ENCODE peak calls at places on chromosomes 12 and 14, in five cellular contexts. W is upper lobe of left lung, U is sigmoid colon, T is stomach, G is A549. K is an unnamed sample. For H3K4me1, the result is how much of the 10 kb centered on the place peaks cover.

GRCh38 chr14:53793790-53794560 is 162.7 kb downstream of the BMP4 start:
- DNase-seq in W (no peak), U (peak), T (no peak), G (no peak), K (no peak)

GRCh38 chr12:232731-233614 is 19.0 kb upstream of the SLC6A12 start:
- DNase-seq in W (no peak), U (no peak), T (peak), G (no peak), K (no peak)

GRCh38 chr12:104742551-104742961 is 215.5 kb downstream of the SLC41A2 start:
- DNase-seq in W (no peak), U (no peak), T (peak), G (no peak), K (no peak)

GRCh38 chr12:40436564-40436963 is 211.8 kb downstream of the LRRK2 start:
- DNase-seq in W (no peak), U (no peak), T (no peak), G (no peak), K (no peak)

GRCh38 chr14:36408388-36408787 is 88.0 kb upstream of the MBIP start:
- DNase-seq in W (no peak), U (no peak), T (no peak), G (no peak), K (no peak)

GRCh38 chr14:106691601-106692291 is 1165.4 kb downstream of the TMEM121 start:
- DNase-seq in W (peak), U (no peak), T (peak), G (no peak), K (peak)

GRCh38 chr12:101891462-101891971 is 14.1 kb downstream of the DRAM1 start:
- DNase-seq in W (no peak), U (peak), T (peak), G (no peak), K (no peak)

GRCh38 chr12:38392584-38393144 is 76.1 kb downstream of the ALG10B start:
- DNase-seq in W (no peak), U (no peak), T (no peak), G (no peak), K (no peak)

GRCh38 chr14:93041002-93041401 is 74.7 kb downstream of the ITPK1 start:
- DNase-seq in W (no peak), U (no peak), T (no peak), G (no peak), K (no peak)

GRCh38 chr12:52847335-52848102 is 1.3 kb downstream of the KRT78 start:
- DNase-seq in W (no peak), U (no peak), T (peak), G (no peak), K (no peak)

GRCh38 chr12:6936642-6937480 is 6.8 kb upstream of the RNU7-1 start:
- DNase-seq in W (peak), U (no peak), T (no peak), G (no peak), K (peak)

GRCh38 chr14:69023035-69023434 is 43.9 kb upstream of the ACTN1 start:
- DNase-seq in W (no peak), U (no peak), T (no peak), G (no peak), K (no peak)

GRCh38 chr12:27509032-27509431 is 15.0 kb upstream of the PPFIBP1 start:
- DNase-seq in W (no peak), U (no peak), T (no peak), G (no peak), K (no peak)

GRCh38 chr12:28869197-28869596 is 279.9 kb upstream of the FAR2 start:
- DNase-seq in W (no peak), U (no peak), T (no peak), G (no peak), K (no peak)

GRCh38 chr12:97277030-97277429 is 185.6 kb upstream of the RMST start:
- DNase-seq in W (no peak), U (no peak), T (no peak), G (no peak), K (no peak)

GRCh38 chr14:96614528-96614927 is 112.3 kb downstream of the PAPOLA start:
- DNase-seq in W (peak), U (no peak), T (no peak), G (no peak), K (no peak)

GRCh38 chr12:111557271-111558106 is 41.6 kb downstream of the ATXN2 start:
- DNase-seq in W (no peak), U (no peak), T (no peak), G (no peak), K (no peak)

GRCh38 chr14:60214415-60215126 is 34.5 kb upstream of the PPM1A start:
- DNase-seq in W (no peak), U (no peak), T (no peak), G (no peak), K (no peak)
- H3K27ac ChIP-seq in W (no peak), U (peak), T (no peak), G (no peak), K (no peak)

DNA sequence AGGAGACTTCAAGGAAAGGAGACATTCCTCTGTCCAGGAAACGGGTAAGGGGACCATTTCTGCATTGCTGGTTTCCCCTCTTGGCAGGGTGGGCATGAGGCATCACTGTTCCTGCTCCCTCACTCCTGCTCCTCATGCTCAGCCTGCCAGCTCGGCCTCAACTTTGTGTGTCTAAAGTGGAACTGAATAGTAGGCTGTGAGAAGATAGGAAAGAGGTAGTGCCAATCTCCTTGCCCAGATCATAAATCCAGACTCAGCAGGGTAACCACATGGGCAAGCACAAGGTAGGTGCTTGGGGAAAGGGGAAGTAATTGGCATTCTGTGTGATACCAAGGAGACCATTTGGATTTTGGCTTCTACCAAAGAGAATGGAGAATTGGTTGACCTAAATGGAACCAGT is 2.6 kb downstream of the LTB4R start:
- DNase-seq in W (no peak), U (no peak), T (no peak), G (no peak), K (no peak)
- H3K4me1 ChIP-seq in W (half or more), U (under half), T (half or more), G (under half), K (under half)

GRCh38 chr14:61553730-61554641 is 141.3 kb upstream of the HIF1A start:
- DNase-seq in W (no peak), U (no peak), T (no peak), G (peak), K (no peak)
- TF ChIP-seq EP300 in W (no peak), U (no peak), T (no peak), G (peak), K (no peak)

DNA sequence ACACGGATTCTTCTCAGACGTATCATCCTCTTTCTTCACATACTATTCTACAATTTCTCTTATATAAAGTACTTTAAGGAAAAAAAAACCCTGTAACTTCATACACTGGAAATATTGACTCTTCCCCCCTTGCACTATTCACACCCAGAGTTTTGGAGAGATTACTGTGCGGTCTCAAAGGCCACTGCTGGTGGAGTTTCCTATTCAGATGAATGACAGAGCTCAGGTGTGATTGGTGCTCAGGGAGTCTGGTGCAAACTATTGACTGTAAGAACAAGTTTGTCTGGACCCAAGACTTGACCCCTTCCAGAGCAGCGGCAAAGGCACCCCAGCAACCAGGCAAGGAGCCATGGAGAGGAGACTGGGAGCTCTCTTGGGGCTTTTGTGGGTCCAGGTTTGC is 187.5 kb upstream of the OR4E1 start:
- DNase-seq in W (no peak), U (no peak), T (no peak), G (no peak), K (no peak)
- H3K27ac ChIP-seq in W (no peak), U (no peak), T (no peak), G (no peak), K (no peak)

DNA sequence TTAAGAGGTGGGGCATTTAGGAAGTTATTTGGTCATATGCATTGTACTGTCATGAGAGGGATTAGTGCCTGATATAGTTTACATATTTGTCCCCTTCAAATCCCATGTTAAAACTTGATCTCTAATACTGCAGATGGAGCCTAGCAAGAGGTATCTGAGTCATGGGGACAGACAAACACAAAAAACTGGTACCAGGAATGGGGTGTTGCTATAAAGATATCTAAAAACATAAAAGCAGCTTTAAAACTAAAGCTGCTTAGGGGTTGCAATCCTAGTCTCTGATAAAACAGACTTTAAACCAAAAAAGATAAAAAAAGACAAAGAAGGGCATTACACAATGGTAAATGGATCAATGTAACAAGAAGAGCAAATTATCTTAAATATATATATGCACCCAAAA is 11.6 kb downstream of the CRY1 start:
- DNase-seq in W (no peak), U (no peak), T (no peak), G (no peak), K (no peak)
- H3K4me1 ChIP-seq in W (under half), U (under half), T (under half), G (under half), K (under half)

GRCh38 chr14:103941973-103942736 is at the start of gene RD3L:
- DNase-seq in W (no peak), U (no peak), T (no peak), G (no peak), K (no peak)
- TF ChIP-seq EP300 in W (no peak), U (no peak), T (no peak), G (no peak), K (no peak)

GRCh38 chr12:62862259-62862881 is 72.6 kb downstream of the PPM1H start:
- DNase-seq in W (no peak), U (no peak), T (no peak), G (no peak), K (no peak)

GRCh38 chr12:62860501-62861156 is 74.3 kb downstream of the PPM1H start:
- DNase-seq in W (no peak), U (no peak), T (no peak), G (no peak), K (no peak)

GRCh38 chr12:62861157-62861535 is 73.8 kb downstream of the PPM1H start:
- DNase-seq in W (no peak), U (no peak), T (no peak), G (no peak), K (no peak)

GRCh38 chr12:62859203-62859799 is 75.6 kb downstream of the PPM1H start:
- DNase-seq in W (no peak), U (no peak), T (no peak), G (no peak), K (no peak)

GRCh38 chr12:62861586-62861985 is 73.4 kb downstream of the PPM1H start:
- DNase-seq in W (no peak), U (no peak), T (no peak), G (no peak), K (no peak)
- H3K27ac ChIP-seq in W (no peak), U (no peak), T (no peak), G (peak), K (no peak)